ENCODE peak calls at places on chromosomes 4 and X, in seven cellular contexts. One of them, this sample, is unnamed. For H3K4me1, the result is how much of the 10 kb centered on the place peaks cover.

GRCh38 chr4:102623622-102624021 is 122.5 kb downstream of the NFKB1 start:
- DNase-seq in K562: peak
- DNase-seq in HCT116: peak
- DNase-seq in H1: peak
- DNase-seq in HepG2: peak
- DNase-seq in SK-N-SH: peak
- DNase-seq in GM12878: no peak
- DNase-seq in this sample: no peak

GRCh38 chr4:164350086-164350485 is 403.8 kb upstream of the SMIM31 start:
- DNase-seq in K562: no peak
- DNase-seq in HCT116: no peak
- DNase-seq in H1: no peak
- DNase-seq in HepG2: no peak
- DNase-seq in SK-N-SH: no peak
- DNase-seq in GM12878: no peak
- DNase-seq in this sample: no peak

GRCh38 chrX:124994404-124994803 is 325.3 kb upstream of the TEX13C start:
- DNase-seq in K562: no peak
- DNase-seq in HCT116: no peak
- DNase-seq in H1: no peak
- DNase-seq in HepG2: no peak
- DNase-seq in SK-N-SH: no peak
- DNase-seq in GM12878: no peak
- DNase-seq in this sample: no peak

GRCh38 chr4:146415829-146416228 is 105.9 kb downstream of the SLC10A7 start:
- DNase-seq in K562: no peak
- DNase-seq in HCT116: no peak
- DNase-seq in H1: no peak
- DNase-seq in HepG2: no peak
- DNase-seq in SK-N-SH: no peak
- DNase-seq in GM12878: no peak
- DNase-seq in this sample: no peak

GRCh38 chr4:37837446-37837845 is 11.0 kb downstream of the PGM2 start:
- DNase-seq in K562: no peak
- DNase-seq in HCT116: no peak
- DNase-seq in H1: no peak
- DNase-seq in HepG2: no peak
- DNase-seq in SK-N-SH: no peak
- DNase-seq in GM12878: no peak
- DNase-seq in this sample: no peak

GRCh38 chr4:121697626-121698025 is 846 bp upstream of the ANXA5 start:
- DNase-seq in K562: no peak
- DNase-seq in HCT116: no peak
- DNase-seq in H1: no peak
- DNase-seq in HepG2: no peak
- DNase-seq in SK-N-SH: no peak
- DNase-seq in GM12878: no peak
- DNase-seq in this sample: no peak

GRCh38 chr4:184529283-184529682 is 54.9 kb upstream of the IRF2 start:
- DNase-seq in K562: no peak
- DNase-seq in HCT116: no peak
- DNase-seq in H1: no peak
- DNase-seq in HepG2: no peak
- DNase-seq in SK-N-SH: no peak
- DNase-seq in GM12878: no peak
- DNase-seq in this sample: no peak

GRCh38 chr4:83370640-83370906 is 35.9 kb upstream of the HPSE start:
- DNase-seq in K562: no peak
- DNase-seq in HCT116: no peak
- DNase-seq in H1: no peak
- DNase-seq in HepG2: no peak
- DNase-seq in SK-N-SH: no peak
- DNase-seq in GM12878: no peak
- DNase-seq in this sample: no peak

GRCh38 chrX:46572295-46572936 is 1.1 kb upstream of the CHST7 start:
- DNase-seq in K562: no peak
- DNase-seq in HCT116: no peak
- DNase-seq in H1: no peak
- DNase-seq in HepG2: no peak
- DNase-seq in SK-N-SH: no peak
- DNase-seq in GM12878: peak
- DNase-seq in this sample: no peak

GRCh38 chr4:90950385-90950841 is 823.2 kb downstream of the CCSER1 start:
- DNase-seq in K562: no peak
- DNase-seq in HCT116: no peak
- DNase-seq in H1: no peak
- DNase-seq in HepG2: no peak
- DNase-seq in SK-N-SH: peak
- DNase-seq in GM12878: no peak
- DNase-seq in this sample: no peak

GRCh38 chr4:11404431-11404830 is 24.3 kb downstream of the HS3ST1 start:
- DNase-seq in K562: no peak
- DNase-seq in HCT116: no peak
- DNase-seq in H1: no peak
- DNase-seq in HepG2: no peak
- DNase-seq in SK-N-SH: no peak
- DNase-seq in GM12878: no peak
- DNase-seq in this sample: no peak

GRCh38 chr4:16001484-16001858 is 38.5 kb upstream of the FGFBP2 start:
- DNase-seq in K562: peak
- DNase-seq in HCT116: peak
- DNase-seq in H1: peak
- DNase-seq in HepG2: peak
- DNase-seq in SK-N-SH: peak
- DNase-seq in GM12878: peak
- DNase-seq in this sample: peak

GRCh38 chrX:139877710-139878414 is 55.0 kb downstream of the ATP11C start:
- DNase-seq in K562: no peak
- DNase-seq in HCT116: no peak
- DNase-seq in H1: no peak
- DNase-seq in HepG2: no peak
- DNase-seq in SK-N-SH: no peak
- DNase-seq in GM12878: no peak
- DNase-seq in this sample: no peak

GRCh38 chr4:42655921-42656735 is 777 bp downstream of the ATP8A1 start:
- DNase-seq in K562: no peak
- DNase-seq in HCT116: no peak
- DNase-seq in H1: peak
- DNase-seq in HepG2: peak
- DNase-seq in SK-N-SH: peak
- DNase-seq in GM12878: no peak
- DNase-seq in this sample: no peak

GRCh38 chrX:69069086-69069445 is 96.2 kb downstream of the PJA1 start:
- DNase-seq in K562: no peak
- DNase-seq in HCT116: no peak
- DNase-seq in H1: no peak
- DNase-seq in HepG2: no peak
- DNase-seq in SK-N-SH: no peak
- DNase-seq in GM12878: no peak
- DNase-seq in this sample: no peak

GRCh38 chr4:38837849-38838248 is 18.8 kb downstream of the TLR6 start:
- DNase-seq in K562: no peak
- DNase-seq in HCT116: no peak
- DNase-seq in H1: no peak
- DNase-seq in HepG2: no peak
- DNase-seq in SK-N-SH: no peak
- DNase-seq in GM12878: no peak
- DNase-seq in this sample: no peak

GRCh38 chr4:80073362-80074008 is 456 bp upstream of the ANTXR2 start:
- DNase-seq in K562: peak
- DNase-seq in HCT116: no peak
- DNase-seq in H1: no peak
- DNase-seq in HepG2: no peak
- DNase-seq in SK-N-SH: no peak
- DNase-seq in GM12878: peak
- DNase-seq in this sample: no peak

GRCh38 chrX:39149761-39150160 is 348.5 kb downstream of the MID1IP1 start:
- DNase-seq in K562: peak
- DNase-seq in HCT116: no peak
- DNase-seq in H1: peak
- DNase-seq in HepG2: peak
- DNase-seq in SK-N-SH: no peak
- DNase-seq in GM12878: no peak
- DNase-seq in this sample: peak
- TF ChIP-seq YY1 in K562: no peak
- TF ChIP-seq YY1 in HCT116: no peak
- TF ChIP-seq YY1 in H1: peak
- TF ChIP-seq YY1 in HepG2: no peak
- TF ChIP-seq YY1 in SK-N-SH: no peak
- TF ChIP-seq YY1 in GM12878: peak
- TF ChIP-seq YY1 in this sample: no peak

GRCh38 chrX:135437867-135438733 is 16.4 kb downstream of the SMIM10L2A start:
- DNase-seq in K562: peak
- DNase-seq in HCT116: no peak
- DNase-seq in H1: no peak
- DNase-seq in HepG2: peak
- DNase-seq in SK-N-SH: peak
- DNase-seq in GM12878: no peak
- DNase-seq in this sample: no peak
- H3K4me1 ChIP-seq in K562: under half
- H3K4me1 ChIP-seq in HCT116: under half
- H3K4me1 ChIP-seq in H1: under half
- H3K4me1 ChIP-seq in HepG2: under half
- H3K4me1 ChIP-seq in SK-N-SH: under half
- H3K4me1 ChIP-seq in GM12878: under half
- H3K4me1 ChIP-seq in this sample: under half

GRCh38 chr4:8771666-8772065 is 100.0 kb downstream of the HMX1 start:
- DNase-seq in K562: no peak
- DNase-seq in HCT116: no peak
- DNase-seq in H1: no peak
- DNase-seq in HepG2: no peak
- DNase-seq in SK-N-SH: no peak
- DNase-seq in GM12878: no peak
- DNase-seq in this sample: no peak
- TF ChIP-seq YY1 in K562: no peak
- TF ChIP-seq YY1 in HCT116: no peak
- TF ChIP-seq YY1 in H1: no peak
- TF ChIP-seq YY1 in HepG2: no peak
- TF ChIP-seq YY1 in SK-N-SH: no peak
- TF ChIP-seq YY1 in GM12878: no peak
- TF ChIP-seq YY1 in this sample: no peak

DNA sequence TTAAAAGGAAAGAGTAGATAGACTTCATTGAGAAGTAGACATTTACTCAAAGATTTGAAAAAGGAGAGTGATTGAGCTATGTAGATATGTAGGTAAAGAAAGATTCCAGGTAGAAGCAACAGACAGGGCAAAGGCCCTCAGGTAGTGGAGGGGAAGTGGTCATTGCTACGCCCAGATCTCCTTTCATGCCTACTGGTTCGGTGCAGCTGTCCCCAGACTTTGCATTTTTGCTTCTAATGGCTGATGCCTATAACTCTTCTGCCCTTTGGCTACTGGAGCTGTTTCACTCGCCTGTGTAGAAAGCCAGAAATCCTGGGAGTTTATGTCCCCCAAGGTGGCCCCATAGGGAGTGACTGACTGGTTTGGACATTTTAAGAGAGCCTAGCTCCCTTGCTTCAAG is 16.9 kb upstream of the ARMCX2 start:
- DNase-seq in K562: no peak
- DNase-seq in HCT116: no peak
- DNase-seq in H1: no peak
- DNase-seq in HepG2: no peak
- DNase-seq in SK-N-SH: no peak
- DNase-seq in GM12878: no peak
- DNase-seq in this sample: no peak
- H3K4me1 ChIP-seq in K562: under half
- H3K4me1 ChIP-seq in HCT116: under half
- H3K4me1 ChIP-seq in H1: under half
- H3K4me1 ChIP-seq in HepG2: under half
- H3K4me1 ChIP-seq in SK-N-SH: under half
- H3K4me1 ChIP-seq in GM12878: under half
- H3K4me1 ChIP-seq in this sample: under half

DNA sequence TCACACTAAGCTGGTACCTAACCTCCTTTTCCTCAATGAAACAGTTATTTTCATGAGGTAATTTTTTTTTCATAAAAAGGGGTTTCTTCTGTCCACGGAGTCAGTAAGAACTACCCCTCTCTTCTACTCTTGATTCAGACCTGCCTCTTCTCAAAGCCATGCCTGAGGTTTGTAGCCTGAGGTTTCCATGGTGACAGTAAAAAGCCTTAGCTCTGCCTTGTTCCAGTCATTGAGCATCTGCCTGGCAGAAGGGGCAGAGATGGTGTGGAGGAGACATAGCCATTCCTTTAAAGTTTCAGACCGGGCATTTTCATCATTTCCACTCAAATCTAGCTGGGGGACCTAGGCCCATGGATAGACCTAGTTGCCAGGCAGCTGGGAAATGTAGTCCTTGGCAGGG is 135.5 kb downstream of the REPS2 start:
- DNase-seq in K562: no peak
- DNase-seq in HCT116: no peak
- DNase-seq in H1: no peak
- DNase-seq in HepG2: no peak
- DNase-seq in SK-N-SH: no peak
- DNase-seq in GM12878: no peak
- DNase-seq in this sample: no peak
- TF ChIP-seq YY1 in K562: no peak
- TF ChIP-seq YY1 in HCT116: no peak
- TF ChIP-seq YY1 in H1: peak
- TF ChIP-seq YY1 in HepG2: no peak
- TF ChIP-seq YY1 in SK-N-SH: no peak
- TF ChIP-seq YY1 in GM12878: no peak
- TF ChIP-seq YY1 in this sample: no peak

GRCh38 chr4:74950200-74950599 is 17.3 kb downstream of the PARM1 start:
- DNase-seq in K562: no peak
- DNase-seq in HCT116: no peak
- DNase-seq in H1: no peak
- DNase-seq in HepG2: no peak
- DNase-seq in SK-N-SH: no peak
- DNase-seq in GM12878: no peak
- DNase-seq in this sample: no peak

GRCh38 chr4:74944354-74944793 is 11.5 kb downstream of the PARM1 start:
- DNase-seq in K562: no peak
- DNase-seq in HCT116: no peak
- DNase-seq in H1: no peak
- DNase-seq in HepG2: no peak
- DNase-seq in SK-N-SH: no peak
- DNase-seq in GM12878: no peak
- DNase-seq in this sample: no peak

GRCh38 chr4:74946196-74946595 is 13.3 kb downstream of the PARM1 start:
- DNase-seq in K562: no peak
- DNase-seq in HCT116: no peak
- DNase-seq in H1: no peak
- DNase-seq in HepG2: no peak
- DNase-seq in SK-N-SH: no peak
- DNase-seq in GM12878: no peak
- DNase-seq in this sample: no peak

GRCh38 chr4:74947798-74948197 is 14.9 kb downstream of the PARM1 start:
- DNase-seq in K562: no peak
- DNase-seq in HCT116: no peak
- DNase-seq in H1: no peak
- DNase-seq in HepG2: no peak
- DNase-seq in SK-N-SH: no peak
- DNase-seq in GM12878: no peak
- DNase-seq in this sample: no peak

GRCh38 chr4:74948279-74948678 is 15.4 kb downstream of the PARM1 start:
- DNase-seq in K562: no peak
- DNase-seq in HCT116: no peak
- DNase-seq in H1: no peak
- DNase-seq in HepG2: no peak
- DNase-seq in SK-N-SH: no peak
- DNase-seq in GM12878: no peak
- DNase-seq in this sample: no peak
- H3K4me1 ChIP-seq in K562: under half
- H3K4me1 ChIP-seq in HCT116: under half
- H3K4me1 ChIP-seq in H1: under half
- H3K4me1 ChIP-seq in HepG2: under half
- H3K4me1 ChIP-seq in SK-N-SH: under half
- H3K4me1 ChIP-seq in GM12878: under half
- H3K4me1 ChIP-seq in this sample: under half